ENCODE peak calls at places on chromosomes 2 and 18, in eight cellular contexts. One of them, this sample, is unnamed.

GRCh38 chr18:12291690-12292089 is 16.4 kb upstream of the TUBB6 start:
- DNase-seq in omental fat pad: peak; percentile 2
- DNase-seq in COR-L47: no peak
- DNase-seq in LoVo: no peak
- DNase-seq in stimulated activated CD4-positive, alpha-beta T cell treated with anti-CD3 and anti-CD28 coated beads, Interleukin-4, amount 100 ng/mL, for 48 hours: no peak
- DNase-seq in activated T-cell treated with anti-CD3 and anti-CD28 coated beads, Interleukin-2, amount 50 U/mL, for 1 hour: no peak
- DNase-seq in HTR-8/SVneo: no peak
- DNase-seq in fibroblast of mammary gland: no peak
- DNase-seq in this sample: no peak

GRCh38 chr2:200625958-200626363 is 40.1 kb downstream of the AOX1 start:
- DNase-seq in stimulated activated CD4-positive, alpha-beta T cell treated with anti-CD3 and anti-CD28 coated beads, Interleukin-4, amount 100 ng/mL, for 48 hours: no peak
- DNase-seq in HTR-8/SVneo: no peak
- DNase-seq in fibroblast of mammary gland: peak; percentile 55
- DNase-seq in omental fat pad: no peak
- DNase-seq in activated T-cell treated with anti-CD3 and anti-CD28 coated beads, Interleukin-2, amount 50 U/mL, for 1 hour: no peak
- DNase-seq in LoVo: no peak
- DNase-seq in COR-L47: no peak
- DNase-seq in this sample: no peak

GRCh38 chr18:48481092-48481491 is 57.7 kb upstream of the CTIF start:
- DNase-seq in COR-L47: no peak
- DNase-seq in activated T-cell treated with anti-CD3 and anti-CD28 coated beads, Interleukin-2, amount 50 U/mL, for 1 hour: no peak
- DNase-seq in stimulated activated CD4-positive, alpha-beta T cell treated with anti-CD3 and anti-CD28 coated beads, Interleukin-4, amount 100 ng/mL, for 48 hours: no peak
- DNase-seq in LoVo: no peak
- DNase-seq in fibroblast of mammary gland: no peak
- DNase-seq in HTR-8/SVneo: no peak
- DNase-seq in omental fat pad: no peak
- DNase-seq in this sample: no peak

GRCh38 chr18:46097853-46098615 is at the start of gene ATP5F1A:
- DNase-seq in COR-L47: peak; percentile 89
- DNase-seq in activated T-cell treated with anti-CD3 and anti-CD28 coated beads, Interleukin-2, amount 50 U/mL, for 1 hour: peak; percentile 85
- DNase-seq in fibroblast of mammary gland: peak; percentile 77
- DNase-seq in LoVo: peak; percentile 86
- DNase-seq in omental fat pad: peak; percentile 82
- DNase-seq in stimulated activated CD4-positive, alpha-beta T cell treated with anti-CD3 and anti-CD28 coated beads, Interleukin-4, amount 100 ng/mL, for 48 hours: peak; percentile 84
- DNase-seq in HTR-8/SVneo: peak; percentile 77
- DNase-seq in this sample: peak; percentile 73

GRCh38 chr2:157236404-157236803 is 21.1 kb upstream of the GALNT5 start:
- DNase-seq in fibroblast of mammary gland: no peak
- DNase-seq in COR-L47: no peak
- DNase-seq in stimulated activated CD4-positive, alpha-beta T cell treated with anti-CD3 and anti-CD28 coated beads, Interleukin-4, amount 100 ng/mL, for 48 hours: no peak
- DNase-seq in HTR-8/SVneo: no peak
- DNase-seq in omental fat pad: no peak
- DNase-seq in LoVo: no peak
- DNase-seq in activated T-cell treated with anti-CD3 and anti-CD28 coated beads, Interleukin-2, amount 50 U/mL, for 1 hour: no peak
- DNase-seq in this sample: no peak

GRCh38 chr2:239957681-239958181 is 67.4 kb downstream of the NDUFA10 start:
- DNase-seq in HTR-8/SVneo: no peak
- DNase-seq in omental fat pad: no peak
- DNase-seq in COR-L47: no peak
- DNase-seq in LoVo: no peak
- DNase-seq in stimulated activated CD4-positive, alpha-beta T cell treated with anti-CD3 and anti-CD28 coated beads, Interleukin-4, amount 100 ng/mL, for 48 hours: no peak
- DNase-seq in fibroblast of mammary gland: no peak
- DNase-seq in activated T-cell treated with anti-CD3 and anti-CD28 coated beads, Interleukin-2, amount 50 U/mL, for 1 hour: no peak
- DNase-seq in this sample: no peak

GRCh38 chr2:38187416-38188127 is 111.6 kb upstream of the CYP1B1 start:
- DNase-seq in activated T-cell treated with anti-CD3 and anti-CD28 coated beads, Interleukin-2, amount 50 U/mL, for 1 hour: no peak
- DNase-seq in stimulated activated CD4-positive, alpha-beta T cell treated with anti-CD3 and anti-CD28 coated beads, Interleukin-4, amount 100 ng/mL, for 48 hours: no peak
- DNase-seq in omental fat pad: peak; percentile 40
- DNase-seq in fibroblast of mammary gland: peak; percentile 99
- DNase-seq in COR-L47: no peak
- DNase-seq in HTR-8/SVneo: no peak
- DNase-seq in LoVo: no peak
- DNase-seq in this sample: no peak

GRCh38 chr2:729363-729762 is 52.2 kb upstream of the TMEM18 start:
- DNase-seq in COR-L47: peak; percentile 86
- DNase-seq in HTR-8/SVneo: no peak
- DNase-seq in stimulated activated CD4-positive, alpha-beta T cell treated with anti-CD3 and anti-CD28 coated beads, Interleukin-4, amount 100 ng/mL, for 48 hours: no peak
- DNase-seq in omental fat pad: no peak
- DNase-seq in activated T-cell treated with anti-CD3 and anti-CD28 coated beads, Interleukin-2, amount 50 U/mL, for 1 hour: no peak
- DNase-seq in fibroblast of mammary gland: no peak
- DNase-seq in LoVo: no peak
- DNase-seq in this sample: no peak